ENCODE peak calls at places on chromosomes 5 and 9, in four cellular contexts. C is body of pancreas, K is HCT116, U is spleen. V is an unnamed sample.

GRCh38 chr9:133864011-133864410 is 125.9 kb upstream of the SARDH start:
- DNase-seq in C (no peak), K (no peak), U (no peak), V (no peak)

GRCh38 chr9:35057271-35057620 is 15.2 kb downstream of the VCP start:
- DNase-seq in U (no peak), K (no peak), C (no peak), V (no peak)

GRCh38 chr5:7209583-7210139 is 186.3 kb upstream of the ADCY2 start:
- DNase-seq in U (no peak), K (no peak), C (peak; percentile 3), V (peak; percentile 28)

GRCh38 chr9:111842313-111842712 is 47.6 kb upstream of the SHOC1 start:
- DNase-seq in C (no peak), U (no peak), K (no peak), V (no peak)

GRCh38 chr5:91225848-91226686 is 157.1 kb downstream of the ARRDC3 start:
- DNase-seq in U (no peak), C (peak; percentile 67), K (peak; percentile 59), V (peak; percentile 20)

GRCh38 chr5:57986746-57987145 is 473.1 kb downstream of the PLK2 start:
- DNase-seq in K (no peak), U (no peak), C (peak; percentile 3), V (no peak)

GRCh38 chr9:34454571-34455065 is 3.8 kb downstream of the FAM219A start:
- DNase-seq in K (peak; percentile 39), C (no peak), U (no peak), V (no peak)

GRCh38 chr9:113707953-113708695 is 168.0 kb upstream of the ZNF618 start:
- DNase-seq in C (peak; percentile 8), U (no peak), K (no peak), V (no peak)

GRCh38 chr9:126956929-126957686 is 42.5 kb downstream of the RALGPS1 start:
- DNase-seq in U (no peak), K (peak; percentile 35), C (no peak), V (no peak)

GRCh38 chr5:115542076-115542475 is 2.5 kb downstream of the FEM1C start:
- DNase-seq in K (no peak), U (no peak), C (no peak), V (no peak)

GRCh38 chr9:110115341-110115820 is 92.6 kb downstream of the C9orf152 start:
- DNase-seq in U (no peak), K (no peak), C (no peak), V (no peak)

GRCh38 chr5:83475540-83476469 is 4.3 kb downstream of the VCAN start:
- DNase-seq in K (no peak), U (no peak), C (no peak), V (no peak)

GRCh38 chr9:122060481-122060880 is 32.6 kb downstream of the TTLL11 start:
- DNase-seq in K (no peak), U (no peak), C (no peak), V (no peak)

GRCh38 chr5:79795764-79796398 is 106.2 kb downstream of the CMYA5 start:
- DNase-seq in K (no peak), U (no peak), C (peak; percentile 18), V (no peak)

GRCh38 chr5:10310073-10310779 is 2.5 kb upstream of the CMBL start:
- DNase-seq in K (peak; percentile 69), C (peak; percentile 85), U (no peak), V (peak; percentile 52)

GRCh38 chr9:124033967-124034366 is 22.4 kb downstream of the LHX2 start:
- DNase-seq in U (no peak), K (no peak), C (no peak), V (no peak)
- TF ChIP-seq POLR2A in U (no peak), K (no peak), C (no peak), V (no peak)

GRCh38 chr5:50675385-50675784 is 8.9 kb downstream of the PARP8 start:
- DNase-seq in K (no peak), C (no peak), U (no peak), V (no peak)

GRCh38 chr5:50667079-50667652 is 729 bp downstream of the PARP8 start:
- DNase-seq in U (peak; percentile 94), K (no peak), C (peak; percentile 52), V (peak; percentile 63)

GRCh38 chr5:50667653-50668403 is 1.4 kb downstream of the PARP8 start:
- DNase-seq in U (peak; percentile 94), K (no peak), C (peak; percentile 75), V (peak; percentile 79)

DNA sequence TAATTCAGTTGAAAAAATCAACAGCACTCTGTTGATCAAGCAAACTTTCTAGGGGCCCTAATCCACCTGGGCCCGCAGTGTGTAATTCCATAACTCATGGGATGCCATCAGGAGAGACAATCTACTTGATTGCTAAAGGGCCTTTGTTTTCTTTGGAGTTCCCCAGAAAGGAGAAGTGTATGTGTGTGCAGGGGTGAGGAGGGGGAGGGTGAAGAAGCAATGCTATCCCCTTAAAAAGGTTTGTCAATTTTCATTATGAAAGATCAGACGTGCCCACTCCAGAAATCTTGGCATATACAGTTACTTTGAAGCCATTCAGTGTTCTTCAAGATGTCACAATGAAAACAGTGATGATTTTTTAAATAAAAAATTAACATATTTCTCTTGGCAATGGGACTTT is 6.2 kb downstream of the PARP8 start:
- DNase-seq in U (no peak), K (no peak), C (no peak), V (no peak)
- H3K4me1 ChIP-seq in U (peaks cover 95% of the 10 kb centered on the region), K (peaks cover 9% of the 10 kb centered on the region), C (peaks cover 12% of the 10 kb centered on the region), V (no peaks in the 10 kb centered on the region)

GRCh38 chr5:133325834-133326233 is 274.0 kb downstream of the HSPA4 start:
- DNase-seq in C (no peak), U (no peak), K (no peak), V (no peak)

GRCh38 chr5:133324058-133324457 is 272.2 kb downstream of the HSPA4 start:
- DNase-seq in U (peak; percentile 42), K (no peak), C (no peak), V (no peak)

GRCh38 chr5:133324926-133325325 is 273.1 kb downstream of the HSPA4 start:
- DNase-seq in K (no peak), C (no peak), U (peak; percentile 57), V (no peak)

GRCh38 chr5:133327946-133328401 is 276.2 kb downstream of the HSPA4 start:
- DNase-seq in K (no peak), C (no peak), U (peak; percentile 32), V (no peak)

DNA sequence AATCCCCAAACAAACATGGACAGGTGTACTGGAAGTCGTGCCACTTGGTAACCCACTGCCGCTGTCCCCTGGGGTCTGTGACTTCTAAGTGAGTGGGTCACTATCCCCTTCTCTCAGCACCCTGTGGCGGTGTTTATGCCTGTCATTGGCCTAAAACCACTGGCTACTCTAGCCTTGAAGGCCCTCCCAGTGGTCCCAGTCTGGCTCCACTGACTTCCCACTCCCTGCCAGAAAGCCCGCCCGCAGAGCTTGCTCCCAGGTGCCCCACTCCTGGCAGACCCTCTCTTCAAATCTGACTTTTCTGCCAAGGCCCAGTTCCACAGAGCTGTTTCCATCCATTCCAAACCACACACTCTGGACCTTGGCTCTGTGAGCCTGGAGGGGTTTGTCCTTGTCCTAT is 274.5 kb downstream of the HSPA4 start:
- DNase-seq in U (peak; percentile 39), K (no peak), C (no peak), V (no peak)
- TF ChIP-seq POLR2A in U (no peak), K (no peak), C (no peak), V (no peak)

GRCh38 chr9:136790640-136791465 is at the start of gene TMEM141:
- DNase-seq in U (peak; percentile 100), C (peak; percentile 100), K (peak; percentile 98), V (peak; percentile 100)
- H3K4me1 ChIP-seq in U (peaks cover 69% of the 10 kb centered on the region), C (peaks cover 60% of the 10 kb centered on the region), K (peaks cover 40% of the 10 kb centered on the region), V (peaks cover 58% of the 10 kb centered on the region)